ENCODE peak calls at places on chromosomes 7 and 10, in seven cellular contexts. G, M, D, F, P, U and W are unnamed samples.

GRCh38 chr7:417973-418601 is 101.6 kb downstream of the PDGFA start:
- DNase-seq in D (peak), G (no peak), F (no peak), P (no peak), M (no peak), U (no peak), W (no peak)

GRCh38 chr10:130138479-130138866 is 2.3 kb downstream of the GLRX3 start:
- DNase-seq in D (no peak), M (no peak), F (no peak), U (peak), P (peak), G (no peak), W (no peak)

GRCh38 chr7:22863156-22863899 is 40.7 kb upstream of the TOMM7 start:
- DNase-seq in F (no peak), U (no peak), M (no peak), G (no peak), P (no peak), D (no peak), W (no peak)

GRCh38 chr10:1577371-1577770 is 160.0 kb downstream of the ADARB2 start:
- DNase-seq in G (peak), D (peak), F (no peak), U (no peak), P (no peak), M (no peak), W (no peak)

GRCh38 chr10:119190353-119190752 is 11.7 kb upstream of the PRDX3 start:
- DNase-seq in M (no peak), D (no peak), G (peak), P (no peak), U (peak), F (no peak), W (no peak)

GRCh38 chr10:45181483-45181882 is 133.9 kb downstream of the OR13A1 start:
- DNase-seq in U (no peak), M (no peak), D (no peak), G (peak), P (no peak), F (no peak), W (no peak)

GRCh38 chr7:130912086-130912909 is 178.3 kb upstream of the KLF14 start:
- DNase-seq in D (no peak), P (no peak), U (no peak), G (no peak), M (no peak), F (no peak), W (no peak)

GRCh38 chr10:124608093-124608721 is 136.0 kb downstream of the FAM53B start:
- DNase-seq in U (no peak), D (no peak), P (no peak), M (no peak), G (no peak), F (no peak), W (no peak)

GRCh38 chr7:105336009-105336408 is 52.7 kb downstream of the SRPK2 start:
- DNase-seq in G (no peak), U (no peak), P (no peak), F (no peak), M (no peak), D (no peak), W (no peak)

GRCh38 chr7:913736-914520 is 37.6 kb downstream of the GET4 start:
- DNase-seq in F (peak), U (no peak), M (no peak), D (no peak), P (peak), G (peak), W (no peak)

GRCh38 chr10:76319666-76320065 is 888.2 kb downstream of the LRMDA start:
- DNase-seq in U (no peak), G (no peak), F (no peak), P (no peak), M (no peak), D (no peak), W (no peak)

DNA sequence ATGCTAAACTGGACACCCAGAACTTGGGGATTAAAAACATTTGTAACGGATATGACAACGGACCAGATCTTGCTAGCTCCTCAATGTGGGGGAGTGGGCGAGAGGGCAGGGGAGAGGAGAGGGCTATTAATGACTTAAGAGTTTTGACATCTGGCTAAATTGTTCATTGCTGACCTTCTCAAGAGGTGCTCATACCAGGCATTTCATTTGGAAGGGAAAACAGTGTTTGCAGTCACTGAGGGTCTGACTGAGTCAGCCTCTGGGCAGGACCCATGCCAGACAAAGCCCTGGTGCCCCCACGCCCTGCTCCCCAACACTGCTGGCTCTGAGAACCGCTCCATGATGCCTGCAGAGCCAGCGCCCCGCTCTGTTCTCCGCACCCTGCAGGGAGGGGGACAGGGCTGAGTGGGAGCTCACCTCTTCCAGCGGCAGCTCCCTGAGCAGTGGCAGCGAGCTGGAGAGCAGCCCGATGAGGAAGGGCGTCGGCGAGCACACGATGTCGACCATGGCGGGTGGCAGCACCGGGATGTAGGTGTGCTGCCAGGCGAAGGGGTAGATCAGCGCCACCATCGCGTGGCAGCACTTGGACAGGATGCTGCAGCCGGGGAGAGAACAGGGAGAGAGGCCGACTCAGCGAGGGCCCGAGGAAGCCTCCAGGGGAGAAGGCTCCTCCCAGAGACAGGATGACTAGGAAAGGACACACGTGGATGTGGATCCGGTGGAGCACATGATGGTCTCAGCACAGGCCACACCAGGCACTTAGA is 47.8 kb upstream of the MKRN1 start:
- DNase-seq in D (no peak), F (no peak), M (no peak), P (no peak), U (no peak), G (no peak), W (no peak)
- H3K4me3 ChIP-seq in D (no peak), F (no peak), M (no peak), P (no peak), U (no peak), G (no peak), W (no peak)

GRCh38 chr10:34213805-34214197 is 601.3 kb downstream of the PARD3 start:
- DNase-seq in F (no peak), P (no peak), U (no peak), D (no peak), M (no peak), G (no peak), W (no peak)
- TF ChIP-seq CTCF in F (no peak), P (no peak), U (no peak), D (no peak), M (no peak), G (no peak), W (no peak)

DNA sequence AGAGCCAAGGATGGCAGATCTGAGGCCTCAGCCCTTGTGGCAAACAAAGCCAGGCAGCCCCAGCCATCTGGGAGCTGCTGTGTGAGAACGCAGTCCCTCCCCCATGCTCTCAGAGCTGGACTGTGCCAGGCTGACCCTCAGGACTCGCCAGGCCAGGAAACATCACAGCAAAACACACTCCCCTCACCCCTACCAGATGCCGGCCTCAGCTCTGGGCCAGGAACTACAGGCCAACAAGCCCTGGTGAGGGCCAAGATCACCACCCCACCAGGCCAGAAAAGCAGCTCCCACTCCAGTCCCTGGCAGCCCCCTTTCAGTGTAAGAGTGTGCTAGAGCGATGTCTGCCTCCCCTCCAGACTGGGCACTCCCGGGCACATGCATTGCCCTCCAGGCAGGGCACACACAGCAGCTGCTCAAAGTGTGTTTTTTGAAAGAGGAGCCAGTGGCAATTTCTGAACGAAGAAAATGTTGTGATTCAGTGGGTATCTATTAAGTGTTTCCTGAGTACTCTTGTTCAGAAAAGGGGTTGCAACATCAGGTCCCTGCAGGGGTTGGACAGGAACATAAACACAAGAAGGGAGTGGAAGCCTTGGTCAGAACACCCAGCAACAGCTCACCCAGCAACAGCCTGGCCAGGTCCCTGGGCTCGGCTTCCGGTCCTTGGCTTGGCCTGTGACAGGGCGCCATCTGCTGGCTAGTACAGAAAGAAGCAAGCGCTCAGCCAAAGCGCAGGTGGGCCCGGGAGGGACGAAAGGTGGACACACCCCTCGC is 18.2 kb downstream of the LRRC20 start:
- DNase-seq in P (peak), M (peak), G (peak), F (peak), D (peak), U (peak), W (peak)
- TF ChIP-seq POLR2AphosphoS5 in P (peak), M (no peak), G (peak), F (peak), D (peak), U (no peak), W (no peak)

GRCh38 chr7:32577421-32577820 is 82.1 kb downstream of the AVL9 start:
- DNase-seq in F (no peak), P (no peak), D (no peak), M (no peak), U (no peak), G (no peak), W (no peak)
- H3K4me3 ChIP-seq in F (no peak), P (no peak), D (no peak), M (no peak), U (no peak), G (no peak), W (no peak)

DNA sequence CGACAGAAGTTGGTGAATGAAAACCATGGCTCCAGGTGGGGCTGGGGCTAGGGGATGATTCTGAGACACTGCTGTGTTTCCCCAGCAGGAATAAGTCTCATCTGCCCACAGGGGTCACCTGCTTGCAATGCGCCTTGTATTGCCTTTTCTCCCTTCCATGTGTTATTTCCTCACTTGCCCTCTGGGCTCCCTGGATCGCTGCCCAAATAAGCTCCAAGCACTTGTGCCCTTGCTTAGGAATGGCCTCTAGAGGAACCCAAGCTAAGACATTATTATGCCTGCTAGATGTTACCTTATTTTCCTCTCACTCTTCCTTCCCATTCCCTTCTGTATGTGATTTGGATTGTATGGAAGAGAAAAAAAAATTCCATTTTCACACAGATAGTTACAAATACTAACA is 24.8 kb upstream of the PLPP4 start:
- DNase-seq in P (no peak), D (no peak), M (no peak), F (no peak), G (no peak), U (no peak), W (no peak)
- TF ChIP-seq CTCF in P (no peak), D (no peak), M (no peak), F (no peak), G (no peak), U (no peak), W (no peak)

DNA sequence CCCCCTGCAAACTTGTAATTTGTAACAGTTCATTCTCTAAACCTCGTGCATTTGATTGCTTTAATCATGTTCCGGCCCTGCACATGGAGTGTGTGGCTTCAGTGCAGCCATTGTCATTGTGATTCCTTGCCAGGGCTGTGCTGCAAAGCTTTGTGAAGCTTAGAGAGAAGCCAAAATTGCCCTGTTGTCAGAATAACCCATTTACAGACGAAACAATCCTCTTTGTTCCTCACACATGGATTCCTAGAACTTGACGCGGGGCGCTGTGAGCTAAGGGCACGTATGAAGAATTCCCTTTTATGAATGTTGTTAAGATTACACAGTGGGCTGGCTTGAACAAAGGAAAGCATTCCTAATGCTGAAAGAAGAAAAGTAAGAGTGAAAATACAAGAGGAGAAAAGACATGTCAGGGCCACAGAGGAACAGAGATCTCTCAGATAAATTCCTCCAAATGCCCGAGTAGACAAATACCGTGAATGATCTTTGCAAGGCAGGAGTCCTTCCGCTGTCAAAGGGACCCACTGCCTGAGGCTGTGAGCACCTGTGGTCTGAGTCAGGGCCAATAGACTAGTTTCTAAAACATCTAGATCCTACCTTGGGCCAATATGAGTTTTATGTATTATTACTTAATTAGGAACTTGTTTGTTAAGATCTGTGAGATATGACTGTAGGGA is 205.4 kb upstream of the C7orf33 start:
- DNase-seq in F (no peak), D (no peak), U (no peak), M (peak), P (peak), G (no peak), W (no peak)
- TF ChIP-seq POLR2AphosphoS5 in F (no peak), D (no peak), U (no peak), M (no peak), P (no peak), G (no peak), W (no peak)

GRCh38 chr10:11530806-11531205 is 80.6 kb downstream of the USP6NL start:
- DNase-seq in G (no peak), F (no peak), U (no peak), M (no peak), P (no peak), D (no peak), W (no peak)

GRCh38 chr10:11532329-11532728 is 79.1 kb downstream of the USP6NL start:
- DNase-seq in G (no peak), F (no peak), D (no peak), P (no peak), M (no peak), U (no peak), W (no peak)

GRCh38 chr10:11535376-11535959 is 76.0 kb downstream of the USP6NL start:
- DNase-seq in D (no peak), P (no peak), F (no peak), M (no peak), U (no peak), G (no peak), W (no peak)

GRCh38 chr10:11536256-11536655 is 75.2 kb downstream of the USP6NL start:
- DNase-seq in M (no peak), D (no peak), G (no peak), P (no peak), U (no peak), F (no peak), W (no peak)

GRCh38 chr10:11533328-11533781 is 78.1 kb downstream of the USP6NL start:
- DNase-seq in M (peak), D (no peak), G (no peak), U (no peak), P (no peak), F (no peak), W (no peak)
- H3K4me3 ChIP-seq in M (no peak), D (no peak), G (no peak), U (no peak), P (no peak), F (no peak), W (no peak)